ENCODE peak calls at places on chromosomes 6 and 20, in five cellular contexts. C is COR-L47, W is ecto neural progenitor cell, F is skeletal muscle cell, D is lung microvascular endothelial cell. U is an unnamed sample.

GRCh38 chr20:16641511-16641910 is 68.3 kb upstream of the KIF16B start:
- DNase-seq in C (no peak), W (no peak), F (no peak), D (no peak), U (no peak)

GRCh38 chr6:131657630-131658111 is 20.6 kb downstream of the ENPP3 start:
- DNase-seq in C (no peak), W (no peak), F (no peak), D (peak), U (no peak)

GRCh38 chr20:14801591-14802325 is 464.3 kb upstream of the FLRT3 start:
- DNase-seq in C (no peak), W (no peak), F (no peak), D (no peak), U (no peak)

GRCh38 chr6:133410628-133411027 is 169.5 kb downstream of the EYA4 start:
- DNase-seq in C (no peak), W (peak), F (no peak), D (no peak), U (no peak)

GRCh38 chr6:154239392-154239791 is 117.2 kb downstream of the IPCEF1 start:
- DNase-seq in C (no peak), W (no peak), F (no peak), D (no peak), U (no peak)

GRCh38 chr20:41178904-41179432 is 41.6 kb downstream of the PLCG1 start:
- DNase-seq in C (peak), W (peak), F (no peak), D (no peak), U (no peak)

GRCh38 chr6:25962368-25963127 is at the start of gene TRIM38:
- DNase-seq in C (no peak), W (peak), F (peak), D (peak), U (peak)

GRCh38 chr6:30555428-30556005 is 772 bp downstream of the GNL1 start:
- DNase-seq in C (peak), W (peak), F (no peak), D (peak), U (no peak)

GRCh38 chr6:53691252-53691651 is 25.7 kb upstream of the KLHL31 start:
- DNase-seq in C (no peak), W (no peak), F (no peak), D (no peak), U (no peak)

GRCh38 chr20:37872161-37872560 is 30.8 kb upstream of the VSTM2L start:
- DNase-seq in C (no peak), W (no peak), F (no peak), D (no peak), U (no peak)

GRCh38 chr20:35663516-35663812 is 1.2 kb downstream of the CPNE1 start:
- DNase-seq in C (no peak), W (no peak), F (no peak), D (no peak), U (no peak)

GRCh38 chr20:6679086-6679485 is 88.4 kb upstream of the BMP2 start:
- DNase-seq in C (no peak), W (no peak), F (no peak), D (no peak), U (no peak)

GRCh38 chr6:18323935-18324707 is 59.8 kb upstream of the DEK start:
- DNase-seq in C (peak), W (no peak), F (no peak), D (peak), U (peak)

GRCh38 chr6:111263837-111264236 is 176.5 kb downstream of the SLC16A10 start:
- DNase-seq in C (no peak), W (no peak), F (peak), D (peak), U (no peak)

GRCh38 chr20:50120935-50121693 is 8.2 kb upstream of the UBE2V1 start:
- DNase-seq in C (peak), W (peak), F (peak), D (peak), U (no peak)

GRCh38 chr6:28142446-28142845 is 763 bp downstream of the ZKSCAN8 start:
- DNase-seq in C (no peak), W (no peak), F (no peak), D (peak), U (no peak)

GRCh38 chr20:47146703-47147102 is 209.8 kb downstream of the ZMYND8 start:
- DNase-seq in C (no peak), W (no peak), F (peak), D (no peak), U (no peak)

GRCh38 chr6:18469486-18469885 is 82.3 kb downstream of the RNF144B start:
- DNase-seq in C (no peak), W (no peak), F (no peak), D (no peak), U (no peak)

GRCh38 chr6:106975699-106976032 is 1.1 kb upstream of the CD24 start:
- DNase-seq in C (no peak), W (no peak), F (no peak), D (no peak), U (no peak)

GRCh38 chr20:38337561-38338140 is 8.6 kb upstream of the LBP start:
- DNase-seq in C (peak), W (peak), F (no peak), D (peak), U (no peak)

GRCh38 chr6:116409756-116410155 is 39.0 kb downstream of the DSE start:
- DNase-seq in C (no peak), W (no peak), F (no peak), D (no peak), U (no peak)

GRCh38 chr6:5679271-5679670 is 327.5 kb downstream of the NRN1 start:
- DNase-seq in C (no peak), W (no peak), F (no peak), D (no peak), U (no peak)

GRCh38 chr6:15242937-15243614 is 2.8 kb upstream of the JARID2 start:
- DNase-seq in C (no peak), W (no peak), F (no peak), D (peak), U (no peak)